ENCODE peak calls at places on chromosomes 4 and X, in nine cellular contexts. C is PC-3, H is MM.1S, V is HCT116, O is hepatocyte, U is GM23248, G is GM23338, P is neural progenitor cell, N is SK-N-SH. F is an unnamed sample.

GRCh38 chr4:78058591-78059523 is 1.7 kb downstream of the FRAS1 start:
- DNase-seq in C (peak; percentile 46), H (peak; percentile 12), V (no peak), O (peak; percentile 75), U (peak; percentile 68), G (peak; percentile 86), P (peak; percentile 91), N (peak; percentile 72), F (peak; percentile 7)

GRCh38 chr4:25993564-25994185 is 79.7 kb downstream of the SMIM20 start:
- DNase-seq in C (peak; percentile 13), H (peak; percentile 21), V (peak; percentile 56), O (peak; percentile 22), U (peak; percentile 41), G (peak; percentile 97), P (peak; percentile 75), N (peak; percentile 41), F (peak; percentile 65)

GRCh38 chr4:98950925-98951324 is 22.0 kb upstream of the EIF4E start:
- DNase-seq in C (peak; percentile 50), H (no peak), V (no peak), O (no peak), U (peak; percentile 58), G (no peak), P (no peak), N (no peak), F (no peak)

GRCh38 chr4:70940134-70940533 is 38.0 kb downstream of the MOB1B start:
- DNase-seq in C (no peak), H (no peak), V (no peak), O (no peak), U (no peak), G (peak; percentile 57), P (no peak), N (no peak), F (no peak)

GRCh38 chrX:24479924-24480722 is 15.0 kb downstream of the PDK3 start:
- DNase-seq in C (peak; percentile 22), H (peak; percentile 86), V (no peak), O (no peak), U (no peak), G (no peak), P (no peak), N (no peak), F (peak; percentile 69)

GRCh38 chr4:71333960-71334951 is 4.6 kb upstream of the SLC4A4 start:
- DNase-seq in C (peak; percentile 60), H (no peak), V (no peak), O (no peak), U (peak; percentile 71), G (no peak), P (no peak), N (no peak), F (no peak)

GRCh38 chr4:24321151-24321550 is 263.2 kb downstream of the DHX15 start:
- DNase-seq in C (peak; percentile 66), H (no peak), V (no peak), O (no peak), U (peak; percentile 42), G (no peak), P (no peak), N (no peak), F (no peak)

GRCh38 chr4:16116019-16116418 is 32.2 kb upstream of the PROM1 start:
- DNase-seq in C (no peak), H (no peak), V (no peak), O (no peak), U (no peak), G (no peak), P (no peak), N (no peak), F (no peak)

GRCh38 chr4:68490826-68491457 is 43.7 kb downstream of the TMPRSS11E start:
- DNase-seq in C (no peak), H (peak; percentile 65), V (no peak), O (peak; percentile 22), U (peak; percentile 9), G (no peak), P (no peak), N (no peak), F (no peak)

GRCh38 chrX:153560000-153560399 is 38.9 kb downstream of the CCNQ start:
- DNase-seq in C (no peak), H (no peak), V (no peak), O (no peak), U (peak; percentile 14), G (no peak), P (no peak), N (no peak), F (no peak)

GRCh38 chr4:185541251-185541671 is 6.0 kb upstream of the PDLIM3 start:
- DNase-seq in C (no peak), H (no peak), V (no peak), O (no peak), U (no peak), G (no peak), P (no peak), N (no peak), F (no peak)

GRCh38 chr4:2352171-2352570 is 66.3 kb downstream of the ZFYVE28 start:
- DNase-seq in C (no peak), H (no peak), V (no peak), O (peak; percentile 3), U (no peak), G (no peak), P (no peak), N (no peak), F (no peak)

GRCh38 chr4:153232768-153233167 is 28.5 kb downstream of the TRIM2 start:
- DNase-seq in C (peak; percentile 38), H (no peak), V (peak; percentile 27), O (peak; percentile 43), U (peak; percentile 30), G (peak; percentile 80), P (peak; percentile 69), N (no peak), F (peak; percentile 30)

GRCh38 chrX:108123591-108124366 is 32.2 kb downstream of the ATG4A start:
- DNase-seq in C (no peak), H (no peak), V (no peak), O (no peak), U (no peak), G (no peak), P (no peak), N (no peak), F (no peak)

GRCh38 chrX:148424570-148424969 is 75.8 kb upstream of the AFF2 start:
- DNase-seq in C (no peak), H (no peak), V (no peak), O (no peak), U (no peak), G (no peak), P (no peak), N (no peak), F (no peak)

GRCh38 chrX:148416931-148417330 is 83.5 kb upstream of the AFF2 start:
- DNase-seq in C (no peak), H (no peak), V (no peak), O (no peak), U (peak; percentile 67), G (no peak), P (no peak), N (no peak), F (no peak)

GRCh38 chrX:148417934-148418333 is 82.5 kb upstream of the AFF2 start:
- DNase-seq in C (no peak), H (no peak), V (no peak), O (no peak), U (peak; percentile 26), G (no peak), P (no peak), N (no peak), F (no peak)

GRCh38 chrX:148426467-148426866 is 74.0 kb upstream of the AFF2 start:
- DNase-seq in C (no peak), H (no peak), V (no peak), O (no peak), U (no peak), G (peak; percentile 34), P (no peak), N (no peak), F (no peak)

GRCh38 chrX:148422531-148422930 is 77.9 kb upstream of the AFF2 start:
- DNase-seq in C (no peak), H (no peak), V (no peak), O (no peak), U (peak; percentile 18), G (no peak), P (no peak), N (no peak), F (no peak)
- TF ChIP-seq EZH2phosphoT487 in C (no peak), H (no peak), V (no peak), O (no peak), U (no peak), G (no peak), P (no peak), N (no peak), F (no peak)

DNA sequence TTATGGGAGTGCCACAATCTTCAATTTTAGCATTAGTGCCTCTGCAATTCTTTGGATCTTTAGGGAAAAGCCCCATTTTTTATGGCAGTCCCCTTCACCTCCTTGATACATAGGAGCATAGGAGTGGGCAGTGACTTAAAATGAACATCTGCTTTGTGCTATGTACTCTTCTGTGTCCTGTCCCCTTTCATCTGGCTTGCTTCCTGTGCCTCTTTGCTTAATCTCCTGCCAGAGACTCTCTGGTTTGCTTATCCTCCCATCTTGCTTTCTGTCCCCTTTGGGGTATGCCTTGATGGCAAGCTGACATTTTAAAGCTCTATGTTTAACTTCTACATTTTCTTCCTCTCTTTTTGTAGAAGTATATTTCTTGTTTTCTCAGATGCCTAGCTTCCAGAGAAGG is 12.3 kb downstream of the PGK1 start:
- DNase-seq in C (no peak), H (no peak), V (no peak), O (no peak), U (no peak), G (no peak), P (no peak), N (no peak), F (no peak)
- H4K20me1 ChIP-seq in C (peaks cover 87% of the 10 kb centered on the region), H (peaks cover 36% of the 10 kb centered on the region), V (peaks cover 12% of the 10 kb centered on the region), O (peaks cover 25% of the 10 kb centered on the region), U (peaks cover 34% of the 10 kb centered on the region), G (peaks cover 20% of the 10 kb centered on the region), P (peaks cover 87% of the 10 kb centered on the region), N (peaks cover 27% of the 10 kb centered on the region), F (peaks cover 6% of the 10 kb centered on the region)

GRCh38 chr4:7894098-7894676 is 45.5 kb downstream of the AFAP1 start:
- DNase-seq in C (no peak), H (no peak), V (no peak), O (no peak), U (no peak), G (no peak), P (no peak), N (no peak), F (no peak)

GRCh38 chr4:7894677-7895181 is 44.9 kb downstream of the AFAP1 start:
- DNase-seq in C (no peak), H (no peak), V (no peak), O (no peak), U (no peak), G (no peak), P (no peak), N (peak; percentile 85), F (no peak)

GRCh38 chr4:7892212-7893019 is 47.2 kb downstream of the AFAP1 start:
- DNase-seq in C (no peak), H (no peak), V (no peak), O (no peak), U (peak; percentile 50), G (no peak), P (peak; percentile 4), N (peak; percentile 62), F (no peak)

GRCh38 chr4:7890635-7891393 is 48.8 kb downstream of the AFAP1 start:
- DNase-seq in C (peak; percentile 75), H (no peak), V (no peak), O (no peak), U (peak; percentile 86), G (peak; percentile 35), P (no peak), N (no peak), F (no peak)

GRCh38 chr4:7893539-7893938 is 46.1 kb downstream of the AFAP1 start:
- DNase-seq in C (no peak), H (no peak), V (no peak), O (no peak), U (no peak), G (no peak), P (no peak), N (no peak), F (no peak)
- H3K4me2 ChIP-seq in C (no peak overlapping the region), H (no peak overlapping the region), V (no peak overlapping the region), O (no peak overlapping the region), U (no peak overlapping the region), G (no peak overlapping the region), P (no peak overlapping the region), N (no peak overlapping the region), F (no peak overlapping the region)

GRCh38 chr4:140374130-140374477 is 658 bp downstream of the SCOC start:
- DNase-seq in C (peak; percentile 34), H (no peak), V (no peak), O (no peak), U (no peak), G (no peak), P (no peak), N (no peak), F (no peak)
- TF ChIP-seq EZH2phosphoT487 in C (no peak), H (no peak), V (no peak), O (no peak), U (no peak), G (no peak), P (no peak), N (no peak), F (no peak)

F was measured in OCI-LY7.